ENCODE peak calls at places on chromosomes 4 and X, in ten cellular contexts. O is GM12878, W is GM12891, V is Panc1, Y is sigmoid colon, S is suprapubic skin, P is GM23338, B is GM12892, L is endothelial cell of umbilical vein, I is HCT116. X is an unnamed sample.

GRCh38 chr4:119212964-119213606 is 572 bp downstream of the USP53 start:
- DNase-seq in O (peak; percentile 12), W (peak; percentile 30), V (peak; percentile 69), Y (peak; percentile 95), S (peak; percentile 94), P (peak; percentile 90), B (peak; percentile 25), L (peak; percentile 95), I (peak; percentile 89), X (peak; percentile 94)

GRCh38 chr4:183272384-183272783 is 47.7 kb downstream of the CLDN22 start:
- DNase-seq in O (no peak), W (no peak), V (no peak), Y (no peak), S (no peak), P (no peak), B (no peak), L (no peak), I (no peak), X (no peak)

GRCh38 chr4:163344147-163345050 is 707 bp downstream of the NPY5R start:
- DNase-seq in O (no peak), W (peak; percentile 6), V (no peak), Y (no peak), S (peak; percentile 60), P (peak; percentile 72), B (no peak), L (no peak), I (no peak), X (peak; percentile 73)

GRCh38 chr4:71229477-71230257 is 109.2 kb upstream of the SLC4A4 start:
- DNase-seq in O (no peak), W (no peak), V (peak; percentile 13), Y (no peak), S (no peak), P (peak; percentile 70), B (no peak), L (peak; percentile 13), I (peak; percentile 7), X (no peak)

GRCh38 chr4:24794916-24795665 is at the start of gene SOD3:
- DNase-seq in O (no peak), W (no peak), V (no peak), Y (peak; percentile 95), S (peak; percentile 86), P (peak; percentile 91), B (no peak), L (peak; percentile 9), I (no peak), X (peak; percentile 75)

GRCh38 chr4:28014469-28014868 is 1153.8 kb downstream of the STIM2 start:
- DNase-seq in O (no peak), W (no peak), V (no peak), Y (no peak), S (no peak), P (no peak), B (no peak), L (no peak), I (no peak), X (peak; percentile 35)

GRCh38 chr4:66972087-66972486 is 573.2 kb downstream of the CENPC start:
- DNase-seq in O (no peak), W (no peak), V (no peak), Y (no peak), S (no peak), P (peak; percentile 20), B (no peak), L (no peak), I (no peak), X (no peak)

GRCh38 chr4:30870513-30870912 is 150.3 kb downstream of the PCDH7 start:
- DNase-seq in O (no peak), W (no peak), V (no peak), Y (no peak), S (no peak), P (no peak), B (no peak), L (no peak), I (peak; percentile 65), X (no peak)

GRCh38 chr4:10584042-10584441 is 100.5 kb downstream of the CLNK start:
- DNase-seq in O (peak; percentile 49), W (no peak), V (no peak), Y (no peak), S (no peak), P (no peak), B (no peak), L (peak; percentile 24), I (no peak), X (no peak)

GRCh38 chr4:38514465-38515146 is 149.4 kb upstream of the KLF3 start:
- DNase-seq in O (no peak), W (no peak), V (no peak), Y (no peak), S (no peak), P (no peak), B (no peak), L (no peak), I (no peak), X (no peak)

GRCh38 chrX:49710744-49711319 is 15.0 kb upstream of the PAGE1 start:
- DNase-seq in O (no peak), W (no peak), V (no peak), Y (no peak), S (no peak), P (peak; percentile 14), B (no peak), L (no peak), I (no peak), X (no peak)

GRCh38 chr4:150561338-150561737 is 20.6 kb upstream of the MAB21L2 start:
- DNase-seq in O (no peak), W (no peak), V (no peak), Y (no peak), S (no peak), P (no peak), B (no peak), L (no peak), I (no peak), X (no peak)
- TF ChIP-seq POLR2AphosphoS5 in O (no peak), W (no peak), V (no peak), Y (no peak), S (no peak), P (no peak), B (no peak), L (no peak), I (no peak), X (no peak)

DNA sequence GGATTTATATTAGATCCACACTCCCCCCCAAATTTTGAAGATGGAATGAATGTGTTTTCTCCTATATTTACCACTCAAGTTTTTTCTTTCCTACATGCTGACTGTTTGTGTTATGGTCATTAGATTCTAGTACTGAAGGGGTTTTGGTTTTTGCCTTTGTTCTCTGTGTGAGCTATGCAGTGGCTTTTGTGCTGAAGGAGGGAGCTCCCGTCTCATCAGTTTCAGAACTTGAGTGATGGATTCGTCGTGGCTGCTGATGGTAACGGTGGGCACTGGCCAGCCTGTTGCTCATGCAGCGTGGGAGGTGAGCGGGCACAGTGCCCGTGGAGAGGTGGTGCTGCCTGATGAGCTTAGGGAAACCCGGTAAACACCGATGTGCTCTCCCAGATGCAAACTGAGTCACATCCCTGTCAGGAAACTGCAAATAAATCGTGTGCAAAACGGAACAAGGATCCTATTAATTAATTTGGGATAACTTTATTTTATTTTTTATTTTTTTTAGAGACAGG is 101.5 kb downstream of the SORBS2 start:
- DNase-seq in O (no peak), W (no peak), V (no peak), Y (no peak), S (no peak), P (no peak), B (no peak), L (no peak), I (no peak), X (no peak)
- TF ChIP-seq POLR2AphosphoS5 in O (no peak), W (no peak), V (no peak), Y (no peak), S (no peak), P (no peak), B (no peak), L (no peak), I (no peak), X (no peak)

DNA sequence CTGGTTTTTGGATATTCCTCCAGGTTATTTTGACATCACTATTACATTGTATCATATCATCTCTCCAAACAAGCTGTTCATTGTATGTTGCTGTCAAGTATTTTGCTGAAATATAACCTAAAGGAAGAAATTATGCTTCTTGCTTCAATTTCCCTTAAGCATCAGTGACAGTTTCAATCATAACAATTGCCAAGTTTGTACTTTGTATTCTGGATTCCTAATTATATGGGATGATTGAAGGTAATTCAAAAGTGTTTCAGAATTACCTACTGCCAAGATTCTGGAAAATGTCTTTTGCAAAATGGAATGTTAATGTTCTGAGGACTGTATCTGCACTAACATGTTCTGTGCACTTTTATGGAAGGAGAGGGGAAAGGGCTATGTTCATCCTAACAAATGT is 228.7 kb downstream of the PRDM5 start:
- DNase-seq in O (no peak), W (no peak), V (no peak), Y (no peak), S (no peak), P (no peak), B (no peak), L (no peak), I (no peak), X (no peak)
- TF ChIP-seq POLR2AphosphoS5 in O (no peak), W (no peak), V (no peak), Y (no peak), S (no peak), P (no peak), B (no peak), L (no peak), I (no peak), X (no peak)

GRCh38 chrX:40279091-40279430 is 181.3 kb upstream of the BCOR start:
- DNase-seq in O (no peak), W (no peak), V (no peak), Y (no peak), S (no peak), P (no peak), B (no peak), L (no peak), I (no peak), X (peak; percentile 43)

GRCh38 chrX:40282901-40283674 is 185.3 kb upstream of the BCOR start:
- DNase-seq in O (no peak), W (no peak), V (no peak), Y (no peak), S (no peak), P (no peak), B (no peak), L (no peak), I (no peak), X (no peak)

GRCh38 chrX:40282348-40282747 is 184.6 kb upstream of the BCOR start:
- DNase-seq in O (no peak), W (no peak), V (no peak), Y (no peak), S (no peak), P (no peak), B (no peak), L (no peak), I (no peak), X (no peak)

GRCh38 chrX:40279762-40280161 is 182.0 kb upstream of the BCOR start:
- DNase-seq in O (no peak), W (no peak), V (no peak), Y (no peak), S (no peak), P (no peak), B (no peak), L (no peak), I (no peak), X (no peak)

DNA sequence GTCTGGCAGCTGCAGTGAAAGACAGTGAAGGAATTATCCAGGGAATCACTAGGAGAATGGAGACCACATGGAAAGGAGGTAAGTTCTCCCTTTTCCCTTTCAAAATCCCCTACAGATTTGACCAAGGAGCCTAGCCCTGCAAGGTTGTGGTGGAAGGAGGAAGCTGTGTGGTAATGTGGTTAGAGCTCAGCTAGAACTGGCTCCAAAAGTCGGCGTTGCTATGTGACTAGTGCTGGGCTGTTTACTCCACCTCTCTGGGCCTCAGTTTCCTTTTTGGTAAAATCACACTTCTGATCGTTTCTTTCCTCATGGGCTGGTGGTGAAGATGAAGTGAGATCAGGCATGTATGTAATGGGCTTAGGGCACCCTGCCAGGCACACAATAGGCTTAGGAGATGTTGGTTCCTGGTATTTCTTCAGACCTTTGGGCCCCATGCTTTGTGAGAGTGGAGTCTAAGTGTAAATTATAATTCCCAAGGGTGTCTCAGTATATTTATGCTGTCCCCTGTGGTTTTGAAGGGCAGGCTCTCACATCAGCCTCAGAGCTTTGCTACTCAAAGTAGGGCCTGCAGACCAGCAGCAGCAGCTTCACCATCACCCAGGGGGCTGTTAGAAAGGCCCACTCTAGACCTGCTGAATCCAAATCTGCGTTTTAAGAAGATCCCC is 183.7 kb upstream of the BCOR start:
- DNase-seq in O (no peak), W (no peak), V (no peak), Y (no peak), S (no peak), P (no peak), B (no peak), L (no peak), I (no peak), X (peak; percentile 19)
- TF ChIP-seq POLR2AphosphoS5 in O (no peak), W (no peak), V (no peak), Y (no peak), S (no peak), P (no peak), B (no peak), L (no peak), I (no peak), X (no peak)

X was measured in spleen.